ENCODE peak calls at places on chromosomes 12 and 14, in four cellular contexts. L is psoas muscle, R is cardiac muscle cell, F is anterior cingulate cortex. Y is an unnamed sample.

GRCh38 chr12:89878327-89878726 is 169.7 kb upstream of the ATP2B1 start:
- DNase-seq in L (no peak), R (no peak), F (no peak), Y (no peak)

GRCh38 chr14:100271247-100271939 is 32.4 kb downstream of the YY1 start:
- DNase-seq in L (no peak), R (peak; percentile 30), F (no peak), Y (peak; percentile 44)

GRCh38 chr12:54287316-54288157 is 7.0 kb downstream of the HNRNPA1 start:
- DNase-seq in L (no peak), R (no peak), F (no peak), Y (no peak)

GRCh38 chr12:4148418-4149056 is 125.0 kb upstream of the CCND2 start:
- DNase-seq in L (peak; percentile 44), R (no peak), F (peak; percentile 10), Y (no peak)

GRCh38 chr12:2284857-2285256 is 232.1 kb downstream of the CACNA1C start:
- DNase-seq in L (peak; percentile 74), R (peak; percentile 88), F (peak; percentile 38), Y (peak; percentile 88)

GRCh38 chr14:23861666-23862065 is 91.9 kb upstream of the DHRS4 start:
- DNase-seq in L (no peak), R (peak; percentile 12), F (no peak), Y (no peak)

GRCh38 chr12:82627799-82628198 is 58.9 kb upstream of the TMTC2 start:
- DNase-seq in L (no peak), R (peak; percentile 48), F (no peak), Y (peak; percentile 52)

GRCh38 chr14:77674931-77675330 is 32.9 kb downstream of the ALKBH1 start:
- DNase-seq in L (no peak), R (no peak), F (no peak), Y (no peak)

GRCh38 chr12:133156125-133156690 is 25.1 kb upstream of the ZNF268 start:
- DNase-seq in L (no peak), R (no peak), F (no peak), Y (no peak)

GRCh38 chr12:52713960-52714886 is 10.9 kb upstream of the KRT77 start:
- DNase-seq in L (no peak), R (no peak), F (no peak), Y (no peak)

GRCh38 chr12:5452569-5452968 is 20.7 kb downstream of the NTF3 start:
- DNase-seq in L (no peak), R (no peak), F (no peak), Y (no peak)

GRCh38 chr14:94466706-94467370 is 9.2 kb downstream of the SERPINA9 start:
- DNase-seq in L (no peak), R (no peak), F (no peak), Y (no peak)

GRCh38 chr12:54009171-54010052 is 627 bp downstream of the HOXC8 start:
- DNase-seq in L (no peak), R (no peak), F (no peak), Y (peak; percentile 61)

GRCh38 chr12:3647504-3647903 is 105.4 kb downstream of the CRACR2A start:
- DNase-seq in L (no peak), R (no peak), F (no peak), Y (no peak)

GRCh38 chr12:54222609-54223008 is 33.8 kb upstream of the SMUG1 start:
- DNase-seq in L (no peak), R (peak; percentile 76), F (no peak), Y (no peak)

GRCh38 chr12:132429932-132430643 is 59.9 kb upstream of the FBRSL1 start:
- DNase-seq in L (no peak), R (no peak), F (no peak), Y (peak; percentile 94)

GRCh38 chr14:65423986-65424385 is 11.5 kb downstream of the FUT8 start:
- DNase-seq in L (no peak), R (no peak), F (no peak), Y (no peak)

GRCh38 chr12:114384746-114385145 is 21.2 kb downstream of the TBX5 start:
- DNase-seq in L (no peak), R (peak; percentile 85), F (no peak), Y (no peak)

GRCh38 chr14:81565441-81566290 is 32.0 kb upstream of the SEL1L start:
- DNase-seq in L (no peak), R (peak; percentile 27), F (peak; percentile 6), Y (peak; percentile 62)

GRCh38 chr12:109728921-109729836 is 15.6 kb downstream of the FAM222A start:
- DNase-seq in L (no peak), R (no peak), F (no peak), Y (no peak)

GRCh38 chr12:65496617-65497016 is 218.1 kb downstream of the MSRB3 start:
- DNase-seq in L (peak; percentile 32), R (peak; percentile 78), F (no peak), Y (no peak)

GRCh38 chr12:85805654-85806053 is 30.6 kb downstream of the RASSF9 start:
- DNase-seq in L (no peak), R (peak; percentile 72), F (no peak), Y (no peak)

GRCh38 chr12:32650508-32650907 is 28.6 kb upstream of the DNM1L start:
- DNase-seq in L (no peak), R (no peak), F (no peak), Y (no peak)

GRCh38 chr12:131963381-131963780 is 13.6 kb downstream of the EP400 start:
- DNase-seq in L (no peak), R (no peak), F (no peak), Y (no peak)

GRCh38 chr12:53097564-53098353 is at the start of gene IGFBP6:
- DNase-seq in L (peak; percentile 71), R (peak; percentile 44), F (peak; percentile 52), Y (peak; percentile 68)

GRCh38 chr12:125836647-125837046 is 771.4 kb downstream of the AACS start:
- DNase-seq in L (no peak), R (no peak), F (no peak), Y (no peak)

GRCh38 chr12:65156366-65156831 is 13.0 kb upstream of the LEMD3 start:
- DNase-seq in L (no peak), R (peak; percentile 10), F (no peak), Y (no peak)